ENCODE peak calls at places on chromosomes 13 and 19, in six cellular contexts. M, Q, B, S, E and V are unnamed samples.
A peak's percentile ranks its signal among the peaks of the same experiment; 100 is the strongest.

GRCh38 chr19:31144471-31144870 is 204.8 kb downstream of the TSHZ3 start:
- DNase-seq in B (no peak), E (no peak), S (no peak), Q (no peak), M (no peak), V (no peak)

GRCh38 chr13:23718916-23719470 is 148.8 kb downstream of the TNFRSF19 start:
- DNase-seq in S (no peak), B (no peak), E (no peak), Q (peak; percentile 29), M (no peak), V (no peak)

GRCh38 chr13:23969672-23970071 is 72.4 kb upstream of the C1QTNF9B start:
- DNase-seq in M (no peak), E (peak; percentile 86), Q (no peak), S (no peak), B (no peak), V (no peak)

GRCh38 chr19:51564791-51565190 is 6.3 kb upstream of the ZNF175 start:
- DNase-seq in S (no peak), B (no peak), E (no peak), M (no peak), Q (no peak), V (no peak)

GRCh38 chr13:107576430-107576829 is 638.9 kb downstream of the LIG4 start:
- DNase-seq in B (no peak), Q (peak; percentile 13), M (no peak), S (no peak), E (no peak), V (no peak)

GRCh38 chr13:103525530-103525929 is 459.3 kb upstream of the SLC10A2 start:
- DNase-seq in E (no peak), S (no peak), M (no peak), B (no peak), Q (no peak), V (no peak)

GRCh38 chr13:44013666-44014291 is 134.1 kb downstream of the LACC1 start:
- DNase-seq in B (no peak), M (no peak), Q (peak; percentile 33), S (no peak), E (peak; percentile 50), V (no peak)

GRCh38 chr19:55206664-55207500 is 2.4 kb downstream of the PTPRH start:
- DNase-seq in Q (peak; percentile 96), E (peak; percentile 97), S (peak; percentile 83), B (no peak), M (peak; percentile 63), V (peak; percentile 94)

GRCh38 chr19:44341794-44342193 is 14.7 kb downstream of the ZNF112 start:
- DNase-seq in M (no peak), B (no peak), E (no peak), Q (no peak), S (no peak), V (no peak)

GRCh38 chr19:56125806-56126590 is 4.9 kb upstream of the ZNF787 start:
- DNase-seq in E (no peak), B (no peak), M (no peak), S (peak; percentile 61), Q (no peak), V (peak; percentile 81)

GRCh38 chr13:106139407-106139806 is 396.1 kb downstream of the EFNB2 start:
- DNase-seq in S (no peak), Q (no peak), B (no peak), M (no peak), E (no peak), V (no peak)

GRCh38 chr13:76286178-76286577 is 600.0 kb downstream of the KCTD12 start:
- DNase-seq in B (no peak), S (no peak), Q (peak; percentile 28), M (no peak), E (peak; percentile 77), V (no peak)

GRCh38 chr13:93861818-93862217 is 617.7 kb downstream of the DCT start:
- DNase-seq in S (no peak), E (peak; percentile 88), M (no peak), Q (no peak), B (no peak), V (no peak)

GRCh38 chr13:94110011-94110410 is 369.5 kb downstream of the DCT start:
- DNase-seq in Q (no peak), M (no peak), B (no peak), S (no peak), E (no peak), V (no peak)

GRCh38 chr19:40702337-40703012 is 12.0 kb upstream of the NUMBL start:
- DNase-seq in B (no peak), S (no peak), E (peak; percentile 45), M (no peak), Q (peak; percentile 29), V (peak; percentile 46)

GRCh38 chr19:2223959-2224358 is 12.2 kb downstream of the PLEKHJ1 start:
- DNase-seq in E (no peak), M (no peak), B (no peak), S (no peak), Q (no peak), V (no peak)

GRCh38 chr19:12834418-12834943 is at the start of gene RTBDN:
- DNase-seq in S (no peak), Q (peak; percentile 35), E (no peak), M (no peak), B (no peak), V (no peak)

GRCh38 chr19:8887364-8887763 is 55.2 kb downstream of the MBD3L1 start:
- DNase-seq in M (no peak), Q (no peak), S (no peak), B (no peak), E (no peak), V (no peak)

GRCh38 chr13:113652404-113653263 is 5.4 kb downstream of the ATP4B start:
- DNase-seq in E (no peak), Q (no peak), S (no peak), M (peak; percentile 27), B (no peak), V (no peak)

GRCh38 chr13:34321986-34322385 is 504.0 kb downstream of the RFC3 start:
- DNase-seq in Q (no peak), B (no peak), E (no peak), M (no peak), S (no peak), V (no peak)

GRCh38 chr13:75416327-75417005 is 65.5 kb downstream of the TBC1D4 start:
- DNase-seq in B (no peak), S (no peak), M (no peak), Q (no peak), E (no peak), V (no peak)

GRCh38 chr19:29107831-29108230 is 105.1 kb downstream of the UQCRFS1 start:
- DNase-seq in M (no peak), S (no peak), Q (no peak), E (no peak), B (no peak), V (no peak)

GRCh38 chr19:46000497-46001246 is 5.4 kb downstream of the CCDC61 start:
- DNase-seq in E (peak; percentile 15), S (peak; percentile 41), B (peak; percentile 67), M (peak; percentile 75), Q (no peak), V (peak; percentile 67)

GRCh38 chr13:96817336-96817941 is 176.8 kb downstream of the OXGR1 start:
- DNase-seq in S (no peak), M (no peak), Q (peak; percentile 50), E (peak; percentile 31), B (no peak), V (no peak)

GRCh38 chr19:13951799-13952153 is 533 bp upstream of the DCAF15 start:
- DNase-seq in S (no peak), Q (no peak), B (no peak), M (no peak), E (no peak), V (no peak)

GRCh38 chr19:53982611-53983010 is 8.8 kb upstream of the CACNG6 start:
- DNase-seq in Q (peak; percentile 67), E (peak; percentile 71), B (no peak), M (peak; percentile 55), S (peak; percentile 53), V (no peak)
- H3K27me3 ChIP-seq in Q (no peaks in the 10 kb centered on the region), E (no peaks in the 10 kb centered on the region), B (peaks cover 34% of the 10 kb centered on the region), M (peaks cover 57% of the 10 kb centered on the region), S (peaks cover 5% of the 10 kb centered on the region), V (no peaks in the 10 kb centered on the region)

DNA sequence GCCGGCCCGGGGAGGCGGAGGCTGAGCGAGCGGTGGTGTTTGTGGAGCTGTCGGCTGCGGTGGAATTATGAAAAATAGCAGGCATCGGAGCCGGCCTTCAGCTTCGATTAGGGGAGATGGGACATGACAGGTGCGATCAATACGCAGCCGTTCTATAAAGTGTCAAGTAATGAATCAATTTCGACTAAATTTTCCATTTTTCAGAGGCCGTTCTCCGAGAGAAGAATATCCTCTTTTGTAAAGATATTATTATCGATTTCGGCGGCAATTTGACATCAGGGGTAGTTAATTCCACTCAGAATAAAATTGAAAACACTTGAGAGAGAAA is 4.8 kb upstream of the ERFL start:
- DNase-seq in M (no peak), S (no peak), Q (no peak), E (no peak), B (no peak), V (no peak)
- H3K4me1 ChIP-seq in M (peaks cover 11% of the 10 kb centered on the region), S (peaks cover 5% of the 10 kb centered on the region), Q (peaks cover 14% of the 10 kb centered on the region), E (no peaks in the 10 kb centered on the region), B (peaks cover 53% of the 10 kb centered on the region), V (peaks cover 22% of the 10 kb centered on the region)

GRCh38 chr19:18476507-18477041 is 38.6 kb upstream of the ISYNA1 start:
- DNase-seq in E (no peak), M (no peak), Q (no peak), B (no peak), S (no peak), V (no peak)

GRCh38 chr19:18478545-18479311 is 40.8 kb upstream of the ISYNA1 start:
- DNase-seq in Q (peak; percentile 84), M (peak; percentile 86), E (peak; percentile 92), B (no peak), S (peak; percentile 87), V (peak; percentile 65)

GRCh38 chr19:18477974-18478373 is 40.0 kb upstream of the ISYNA1 start:
- DNase-seq in S (no peak), Q (no peak), E (no peak), M (no peak), B (no peak), V (no peak)

GRCh38 chr19:18475762-18476331 is 37.9 kb upstream of the ISYNA1 start:
- DNase-seq in M (no peak), S (no peak), Q (no peak), B (no peak), E (no peak), V (no peak)

GRCh38 chr19:18477042-18477760 is 39.3 kb upstream of the ISYNA1 start:
- DNase-seq in B (no peak), S (no peak), E (no peak), Q (no peak), M (no peak), V (no peak)
- H3K27ac ChIP-seq in B (no peak overlapping the region), S (peak overlapping the region; percentile 91), E (no peak overlapping the region), Q (no peak overlapping the region), M (peak overlapping the region; percentile 87), V (peak overlapping the region; percentile 80)

DNA sequence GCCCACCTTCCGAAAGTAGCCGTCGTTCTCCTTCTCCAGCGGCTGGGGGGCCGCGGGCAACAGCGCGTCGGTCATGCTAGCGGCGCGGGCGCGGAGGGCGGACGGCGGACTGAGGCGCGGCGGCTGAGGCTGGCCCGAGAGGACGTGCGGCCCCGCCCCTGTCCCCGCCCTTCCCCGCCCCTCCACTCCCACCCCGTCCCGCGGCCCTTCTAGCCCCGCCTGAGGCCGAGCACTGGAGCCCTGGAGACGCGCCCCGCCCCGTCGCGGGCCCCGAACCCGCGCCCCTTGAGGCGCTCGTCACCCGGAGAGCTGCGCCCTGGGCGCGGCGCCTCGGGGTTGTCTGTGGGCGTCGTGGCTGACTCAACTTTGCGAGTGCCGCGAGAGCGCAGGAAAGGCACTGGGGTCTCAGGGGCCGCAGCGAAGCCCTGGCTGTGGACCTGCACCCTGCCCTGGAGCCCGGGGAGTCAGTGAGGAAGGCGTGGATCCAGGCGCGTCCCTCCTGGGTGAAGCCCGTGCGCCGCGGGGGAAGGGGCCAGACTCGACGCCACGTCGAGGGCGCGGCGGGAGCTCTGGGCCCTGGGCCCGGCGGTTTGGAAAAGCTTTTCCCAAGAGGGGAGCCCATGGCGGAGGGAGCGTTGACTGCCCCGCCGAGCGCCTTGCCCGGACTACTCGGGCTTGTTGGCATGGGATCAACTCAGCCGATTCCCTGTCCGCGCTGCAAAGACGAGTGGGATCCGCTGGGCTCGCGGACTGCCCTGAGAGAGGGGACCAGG is at the start of gene RHPN2:
- DNase-seq in M (peak; percentile 71), E (peak; percentile 82), B (peak; percentile 24), S (peak; percentile 52), Q (peak; percentile 66), V (peak; percentile 62)
- H3K27me3 ChIP-seq in M (peaks cover 39% of the 10 kb centered on the region), E (peaks cover 3% of the 10 kb centered on the region), B (peaks cover 6% of the 10 kb centered on the region), S (peaks cover 11% of the 10 kb centered on the region), Q (no peaks in the 10 kb centered on the region), V (no peaks in the 10 kb centered on the region)